ENCODE peak calls at places on chromosomes 3 and 15, in six cellular contexts. E, X, W, T, V and S are unnamed samples.

GRCh38 chr3:159252274-159252673 is 450.4 kb downstream of the MFSD1 start:
- DNase-seq in E (no peak), X (peak), W (no peak), T (no peak), V (no peak), S (no peak)

GRCh38 chr15:31487811-31488436 is 161.3 kb downstream of the KLF13 start:
- DNase-seq in E (no peak), X (peak), W (no peak), T (no peak), V (peak), S (no peak)

GRCh38 chr15:41870689-41871081 is 23.2 kb downstream of the SPTBN5 start:
- DNase-seq in E (peak), X (peak), W (no peak), T (no peak), V (no peak), S (no peak)

GRCh38 chr3:141452045-141452444 is 34.8 kb upstream of the RASA2 start:
- DNase-seq in E (peak), X (no peak), W (peak), T (peak), V (no peak), S (no peak)

GRCh38 chr3:58129041-58129440 is 81.7 kb downstream of the DNASE1L3 start:
- DNase-seq in E (no peak), X (no peak), W (no peak), T (no peak), V (no peak), S (no peak)

GRCh38 chr3:190877925-190878324 is 15.4 kb upstream of the GMNC start:
- DNase-seq in E (no peak), X (no peak), W (no peak), T (peak), V (no peak), S (no peak)

GRCh38 chr3:21447471-21448205 is 303.4 kb downstream of the ZNF385D start:
- DNase-seq in E (peak), X (peak), W (no peak), T (no peak), V (no peak), S (no peak)

GRCh38 chr15:40899536-40900207 is 5.4 kb downstream of the VPS18 start:
- DNase-seq in E (no peak), X (no peak), W (no peak), T (no peak), V (no peak), S (no peak)

GRCh38 chr3:46296826-46297225 is 54.6 kb downstream of the CCR3 start:
- DNase-seq in E (no peak), X (no peak), W (no peak), T (no peak), V (no peak), S (no peak)

GRCh38 chr3:161851941-161852566 is 355.4 kb downstream of the OTOL1 start:
- DNase-seq in E (peak), X (no peak), W (peak), T (peak), V (peak), S (peak)

GRCh38 chr3:86782271-86782670 is 208.7 kb downstream of the VGLL3 start:
- DNase-seq in E (no peak), X (peak), W (no peak), T (no peak), V (no peak), S (no peak)

GRCh38 chr3:184981071-184981470 is 169.1 kb downstream of the VPS8 start:
- DNase-seq in E (no peak), X (no peak), W (no peak), T (no peak), V (peak), S (no peak)

GRCh38 chr15:41933771-41934170 is 38.6 kb downstream of the EHD4 start:
- DNase-seq in E (no peak), X (no peak), W (no peak), T (no peak), V (peak), S (no peak)

GRCh38 chr3:194730369-194730768 is 44.7 kb downstream of the FAM43A start:
- DNase-seq in E (no peak), X (no peak), W (peak), T (peak), V (peak), S (no peak)

GRCh38 chr3:195910499-195910845 is 2.1 kb upstream of the TNK2 start:
- DNase-seq in E (no peak), X (no peak), W (no peak), T (no peak), V (no peak), S (no peak)

GRCh38 chr3:123783050-123783724 is 100.9 kb downstream of the MYLK start:
- DNase-seq in E (no peak), X (no peak), W (no peak), T (no peak), V (no peak), S (no peak)

GRCh38 chr3:43764471-43764870 is 73.7 kb downstream of the ABHD5 start:
- DNase-seq in E (no peak), X (no peak), W (no peak), T (peak), V (no peak), S (no peak)

GRCh38 chr3:97990624-97991277 is 18.5 kb upstream of the RIOX2 start:
- DNase-seq in E (no peak), X (no peak), W (no peak), T (no peak), V (no peak), S (no peak)

GRCh38 chr15:39828374-39828931 is 45.8 kb upstream of the FSIP1 start:
- DNase-seq in E (peak), X (no peak), W (peak), T (peak), V (no peak), S (no peak)

GRCh38 chr15:29747837-29748417 is 74.3 kb downstream of the TJP1 start:
- DNase-seq in E (no peak), X (no peak), W (no peak), T (no peak), V (no peak), S (no peak)

GRCh38 chr3:188085596-188086560 is 68.1 kb upstream of the LPP start:
- DNase-seq in E (no peak), X (no peak), W (no peak), T (no peak), V (no peak), S (no peak)

GRCh38 chr3:36647423-36647853 is 116.9 kb downstream of the DCLK3 start:
- DNase-seq in E (no peak), X (no peak), W (no peak), T (no peak), V (no peak), S (no peak)

GRCh38 chr3:194536883-194537637 is 50.3 kb upstream of the ATP13A3 start:
- DNase-seq in E (no peak), X (no peak), W (peak), T (peak), V (peak), S (no peak)

GRCh38 chr15:39579487-39580116 is 1.3 kb upstream of the THBS1 start:
- DNase-seq in E (peak), X (peak), W (peak), T (no peak), V (no peak), S (peak)

GRCh38 chr15:48559270-48559669 is 86.2 kb downstream of the FBN1 start:
- DNase-seq in E (peak), X (peak), W (no peak), T (no peak), V (no peak), S (no peak)

GRCh38 chr3:33787328-33788009 is 11.0 kb upstream of the PDCD6IP start:
- DNase-seq in E (peak), X (peak), W (peak), T (peak), V (peak), S (peak)

GRCh38 chr3:37504583-37505357 is 330.4 kb upstream of the LRRFIP2 start:
- DNase-seq in E (no peak), X (no peak), W (no peak), T (no peak), V (no peak), S (no peak)

GRCh38 chr15:45399381-45400212 is 21.3 kb upstream of the GATM start:
- DNase-seq in E (peak), X (peak), W (no peak), T (no peak), V (no peak), S (no peak)

GRCh38 chr3:127762077-127762786 is 60.1 kb downstream of the MGLL start:
- DNase-seq in E (no peak), X (no peak), W (no peak), T (no peak), V (no peak), S (no peak)

GRCh38 chr15:65869954-65870871 is 922 bp downstream of the RAB11A start:
- DNase-seq in E (no peak), X (no peak), W (peak), T (peak), V (peak), S (peak)

GRCh38 chr3:46456118-46456517 is 8.6 kb downstream of the LTF start:
- DNase-seq in E (no peak), X (no peak), W (no peak), T (no peak), V (no peak), S (no peak)

GRCh38 chr3:149376728-149377407 is 581 bp downstream of the TM4SF1 start:
- DNase-seq in E (no peak), X (no peak), W (no peak), T (no peak), V (no peak), S (no peak)

GRCh38 chr3:8500208-8500961 is 1.2 kb upstream of the LMCD1 start:
- DNase-seq in E (peak), X (no peak), W (peak), T (peak), V (no peak), S (peak)

GRCh38 chr15:32838338-32838737 is 120.5 kb downstream of the GREM1 start:
- DNase-seq in E (no peak), X (no peak), W (no peak), T (no peak), V (no peak), S (no peak)

GRCh38 chr3:59482001-59482400 is 432.2 kb upstream of the CFAP20DC start:
- DNase-seq in E (no peak), X (no peak), W (peak), T (no peak), V (no peak), S (no peak)

GRCh38 chr3:17799312-17799711 is 56.9 kb upstream of the TBC1D5 start:
- DNase-seq in E (no peak), X (no peak), W (no peak), T (no peak), V (no peak), S (no peak)

GRCh38 chr3:17795733-17796132 is 53.3 kb upstream of the TBC1D5 start:
- DNase-seq in E (no peak), X (no peak), W (no peak), T (no peak), V (no peak), S (no peak)

GRCh38 chr3:17795280-17795679 is 52.8 kb upstream of the TBC1D5 start:
- DNase-seq in E (no peak), X (no peak), W (no peak), T (no peak), V (no peak), S (no peak)

GRCh38 chr3:17800232-17800631 is 57.8 kb upstream of the TBC1D5 start:
- DNase-seq in E (no peak), X (no peak), W (no peak), T (no peak), V (no peak), S (no peak)

GRCh38 chr3:17798000-17798399 is 55.6 kb upstream of the TBC1D5 start:
- DNase-seq in E (no peak), X (no peak), W (no peak), T (no peak), V (no peak), S (no peak)
- TF ChIP-seq CTCF in E (no peak), X (no peak), W (no peak), T (no peak), V (no peak), S (no peak)

GRCh38 chr3:182965861-182966366 is 14.4 kb downstream of the DCUN1D1 start:
- DNase-seq in E (no peak), X (no peak), W (no peak), T (no peak), V (no peak), S (no peak)

GRCh38 chr3:182964179-182964578 is 16.2 kb downstream of the DCUN1D1 start:
- DNase-seq in E (no peak), X (no peak), W (no peak), T (no peak), V (no peak), S (no peak)

GRCh38 chr3:182957676-182958075 is 22.7 kb downstream of the DCUN1D1 start:
- DNase-seq in E (no peak), X (no peak), W (no peak), T (no peak), V (no peak), S (no peak)

GRCh38 chr3:182959474-182960350 is 20.6 kb downstream of the DCUN1D1 start:
- DNase-seq in E (no peak), X (no peak), W (no peak), T (no peak), V (no peak), S (peak)

GRCh38 chr3:182962162-182962561 is 18.2 kb downstream of the DCUN1D1 start:
- DNase-seq in E (no peak), X (no peak), W (no peak), T (no peak), V (no peak), S (no peak)
- TF ChIP-seq CTCF in E (no peak), X (no peak), W (no peak), T (no peak), V (no peak), S (no peak)

GRCh38 chr15:77282333-77282732 is 137.6 kb downstream of the PEAK1 start:
- DNase-seq in E (peak), X (peak), W (no peak), T (no peak), V (no peak), S (no peak)

DNA sequence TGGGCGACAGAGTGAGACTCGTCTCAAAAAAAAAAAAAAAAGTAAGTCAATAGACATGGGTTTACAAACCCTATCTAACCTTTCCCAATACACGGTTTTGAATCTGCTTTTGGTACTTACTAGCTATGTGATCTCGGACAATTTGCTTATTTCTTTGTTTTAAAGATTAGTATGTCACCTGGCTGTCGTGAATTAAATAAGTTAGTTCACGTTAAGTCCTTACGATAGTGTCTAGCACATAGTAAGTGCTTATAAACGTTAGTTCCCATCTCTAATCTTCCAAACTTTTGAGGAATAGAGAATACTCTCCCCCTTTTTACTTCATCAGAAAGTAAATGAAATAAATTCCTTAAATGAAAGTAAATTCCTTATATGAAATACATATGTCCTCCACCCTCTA is 134.8 kb downstream of the PEAK1 start:
- DNase-seq in E (no peak), X (no peak), W (no peak), T (no peak), V (no peak), S (no peak)
- TF ChIP-seq CTCF in E (no peak), X (no peak), W (no peak), T (no peak), V (no peak), S (no peak)

GRCh38 chr3:186413615-186414415 is 51.8 kb upstream of the DGKG start:
- DNase-seq in E (no peak), X (no peak), W (peak), T (no peak), V (no peak), S (no peak)

GRCh38 chr3:186417791-186418190 is 55.8 kb upstream of the DGKG start:
- DNase-seq in E (no peak), X (peak), W (no peak), T (no peak), V (no peak), S (no peak)

GRCh38 chr3:186421946-186422345 is 59.9 kb upstream of the DGKG start:
- DNase-seq in E (no peak), X (no peak), W (no peak), T (no peak), V (no peak), S (no peak)

GRCh38 chr3:186414735-186415419 is 52.8 kb upstream of the DGKG start:
- DNase-seq in E (peak), X (peak), W (peak), T (no peak), V (no peak), S (no peak)

DNA sequence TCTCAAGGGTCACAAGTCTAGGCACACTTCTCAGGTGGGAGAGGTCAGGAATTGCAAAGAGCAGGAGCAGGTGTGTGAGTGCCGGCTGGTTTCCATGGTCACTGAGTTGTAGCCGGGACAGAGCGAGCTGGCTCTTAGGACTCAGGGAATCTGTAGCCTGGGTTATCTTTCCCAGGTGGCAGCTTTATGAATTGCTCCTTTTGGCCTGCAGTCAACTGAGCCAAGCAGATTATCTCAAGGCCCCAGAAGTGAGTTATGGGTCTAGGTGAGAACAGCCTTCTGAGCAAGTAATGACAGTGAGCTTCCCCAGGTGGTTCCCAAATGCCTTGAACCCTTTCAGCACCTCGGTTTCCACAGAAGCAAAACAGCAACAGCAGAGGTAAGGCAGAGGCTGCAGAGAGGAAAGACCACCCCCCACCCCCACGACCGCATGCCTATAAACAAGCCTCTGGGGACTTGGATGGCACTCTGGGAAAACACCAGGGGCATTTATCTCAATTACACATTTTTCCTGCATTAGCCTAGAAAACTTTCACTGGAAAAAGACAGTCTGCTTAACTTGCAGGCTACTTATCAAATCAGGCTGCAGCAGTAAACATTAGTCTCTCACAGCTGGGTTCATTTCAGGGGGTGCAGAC is 56.7 kb upstream of the DGKG start:
- DNase-seq in E (no peak), X (no peak), W (no peak), T (peak), V (no peak), S (no peak)
- TF ChIP-seq CTCF in E (no peak), X (no peak), W (no peak), T (peak), V (no peak), S (no peak)